ENCODE peak calls at places on chromosomes 5 and 9, in nine cellular contexts. K, N, T, E, Z, D, M, Y and C are unnamed samples.

GRCh38 chr9:129166962-129167557 is 11.0 kb downstream of the IER5L start:
- DNase-seq in K (peak; percentile 79), E (peak; percentile 66), N (no peak), M (peak; percentile 28), Z (peak; percentile 54), T (no peak), D (peak; percentile 87), Y (no peak), C (no peak)

GRCh38 chr5:61603211-61603908 is 271.3 kb downstream of the ZSWIM6 start:
- DNase-seq in T (no peak), Y (no peak), Z (no peak), E (no peak), D (peak; percentile 39), M (no peak), N (no peak), K (no peak), C (no peak)

GRCh38 chr5:127705120-127705892 is 2.1 kb downstream of the CCDC192 start:
- DNase-seq in T (no peak), Z (peak; percentile 12), E (peak; percentile 8), Y (no peak), K (peak; percentile 41), M (no peak), N (no peak), D (no peak), C (peak; percentile 60)

GRCh38 chr5:141958773-141959172 is 771 bp upstream of the PCDH12 start:
- DNase-seq in T (no peak), M (peak; percentile 30), N (no peak), K (peak; percentile 14), Y (no peak), E (no peak), D (no peak), Z (peak; percentile 48), C (peak; percentile 21)

GRCh38 chr5:148374693-148375360 is 8.9 kb upstream of the FBXO38 start:
- DNase-seq in K (peak; percentile 70), Y (peak; percentile 31), D (peak; percentile 26), M (no peak), Z (peak; percentile 34), N (no peak), T (no peak), E (peak; percentile 71), C (peak; percentile 49)

GRCh38 chr9:92196909-92197308 is 81.7 kb upstream of the SPTLC1 start:
- DNase-seq in D (no peak), K (no peak), E (no peak), N (no peak), Z (no peak), T (no peak), Y (no peak), M (no peak), C (no peak)

GRCh38 chr5:138011991-138012390 is 20.9 kb downstream of the FAM13B start:
- DNase-seq in T (no peak), N (no peak), Y (no peak), M (no peak), Z (no peak), D (no peak), E (no peak), K (no peak), C (no peak)

GRCh38 chr5:17398439-17398838 is 99.6 kb upstream of the TAF11L2 start:
- DNase-seq in K (no peak), T (no peak), Z (no peak), N (no peak), E (peak; percentile 57), Y (no peak), D (no peak), M (no peak), C (peak; percentile 91)

GRCh38 chr5:74542477-74542876 is 98.1 kb downstream of the ENC1 start:
- DNase-seq in D (no peak), M (no peak), K (no peak), Z (no peak), E (no peak), T (no peak), Y (no peak), N (no peak), C (peak; percentile 60)

GRCh38 chr5:40497573-40497972 is 182.1 kb upstream of the PTGER4 start:
- DNase-seq in M (no peak), K (no peak), D (no peak), T (no peak), E (no peak), Y (no peak), Z (no peak), N (no peak), C (peak; percentile 23)

GRCh38 chr9:34995288-34996060 is 5.9 kb downstream of the DNAJB5 start:
- DNase-seq in K (no peak), D (no peak), T (no peak), E (no peak), Z (no peak), N (no peak), M (no peak), Y (no peak), C (no peak)

GRCh38 chr9:113474372-113474771 is 10.8 kb downstream of the RGS3 start:
- DNase-seq in D (no peak), N (no peak), Z (no peak), E (no peak), Y (no peak), M (no peak), K (no peak), T (no peak), C (no peak)